ENCODE peak calls at places on chromosome 17, in seven cellular contexts. One of them, this sample, is unnamed.
A peak's percentile ranks its signal among the peaks of the same experiment; 100 is the strongest.

GRCh38 chr17:1298616-1299015 is 19.2 kb downstream of the TRARG1 start:
- DNase-seq in activated CD4-positive, alpha-beta T cell treated with anti-CD3 and anti-CD28 coated beads for 48 hours: peak; percentile 56
- DNase-seq in GM23248: peak; percentile 44
- DNase-seq in LoVo: no peak
- DNase-seq in epithelial cell of esophagus: no peak
- DNase-seq in lower leg skin: no peak
- DNase-seq in memory B cell: no peak
- DNase-seq in this sample: no peak

GRCh38 chr17:1626333-1626732 is 2.3 kb downstream of the SLC43A2 start:
- DNase-seq in activated CD4-positive, alpha-beta T cell treated with anti-CD3 and anti-CD28 coated beads for 48 hours: no peak
- DNase-seq in GM23248: no peak
- DNase-seq in epithelial cell of esophagus: no peak
- DNase-seq in memory B cell: no peak
- DNase-seq in lower leg skin: no peak
- DNase-seq in LoVo: no peak
- DNase-seq in this sample: no peak

GRCh38 chr17:45640141-45640850 is 143.8 kb upstream of the CRHR1 start:
- DNase-seq in activated CD4-positive, alpha-beta T cell treated with anti-CD3 and anti-CD28 coated beads for 48 hours: peak; percentile 80
- DNase-seq in epithelial cell of esophagus: peak; percentile 77
- DNase-seq in LoVo: peak; percentile 62
- DNase-seq in memory B cell: peak; percentile 74
- DNase-seq in GM23248: peak; percentile 78
- DNase-seq in lower leg skin: peak; percentile 38
- DNase-seq in this sample: peak; percentile 52

GRCh38 chr17:72117748-72118587 is 2.9 kb upstream of the SOX9 start:
- DNase-seq in LoVo: no peak
- DNase-seq in GM23248: peak; percentile 58
- DNase-seq in epithelial cell of esophagus: peak; percentile 32
- DNase-seq in memory B cell: no peak
- DNase-seq in lower leg skin: no peak
- DNase-seq in activated CD4-positive, alpha-beta T cell treated with anti-CD3 and anti-CD28 coated beads for 48 hours: peak; percentile 5
- DNase-seq in this sample: no peak

GRCh38 chr17:66446419-66446818 is 144.0 kb downstream of the PRKCA start:
- DNase-seq in GM23248: no peak
- DNase-seq in lower leg skin: no peak
- DNase-seq in epithelial cell of esophagus: no peak
- DNase-seq in memory B cell: no peak
- DNase-seq in activated CD4-positive, alpha-beta T cell treated with anti-CD3 and anti-CD28 coated beads for 48 hours: no peak
- DNase-seq in LoVo: no peak
- DNase-seq in this sample: no peak

GRCh38 chr17:8005951-8006730 is 3.7 kb downstream of the GUCY2D start:
- DNase-seq in memory B cell: no peak
- DNase-seq in lower leg skin: no peak
- DNase-seq in activated CD4-positive, alpha-beta T cell treated with anti-CD3 and anti-CD28 coated beads for 48 hours: no peak
- DNase-seq in GM23248: no peak
- DNase-seq in LoVo: no peak
- DNase-seq in epithelial cell of esophagus: no peak
- DNase-seq in this sample: no peak

GRCh38 chr17:20995164-20995872 is 47.5 kb downstream of the USP22 start:
- DNase-seq in lower leg skin: no peak
- DNase-seq in GM23248: no peak
- DNase-seq in LoVo: no peak
- DNase-seq in memory B cell: no peak
- DNase-seq in activated CD4-positive, alpha-beta T cell treated with anti-CD3 and anti-CD28 coated beads for 48 hours: no peak
- DNase-seq in epithelial cell of esophagus: no peak
- DNase-seq in this sample: no peak

GRCh38 chr17:79651266-79651665 is 40.4 kb upstream of the RBFOX3 start:
- DNase-seq in epithelial cell of esophagus: no peak
- DNase-seq in lower leg skin: no peak
- DNase-seq in memory B cell: no peak
- DNase-seq in LoVo: no peak
- DNase-seq in GM23248: no peak
- DNase-seq in activated CD4-positive, alpha-beta T cell treated with anti-CD3 and anti-CD28 coated beads for 48 hours: no peak
- DNase-seq in this sample: peak; percentile 0

GRCh38 chr17:64635647-64636305 is 26.3 kb downstream of the SMURF2 start:
- DNase-seq in lower leg skin: no peak
- DNase-seq in LoVo: no peak
- DNase-seq in memory B cell: no peak
- DNase-seq in GM23248: peak; percentile 87
- DNase-seq in activated CD4-positive, alpha-beta T cell treated with anti-CD3 and anti-CD28 coated beads for 48 hours: peak; percentile 21
- DNase-seq in epithelial cell of esophagus: peak; percentile 40
- DNase-seq in this sample: no peak

GRCh38 chr17:9818760-9819159 is 3.1 kb downstream of the GSG1L2 start:
- DNase-seq in epithelial cell of esophagus: peak; percentile 45
- DNase-seq in GM23248: no peak
- DNase-seq in lower leg skin: no peak
- DNase-seq in activated CD4-positive, alpha-beta T cell treated with anti-CD3 and anti-CD28 coated beads for 48 hours: no peak
- DNase-seq in LoVo: no peak
- DNase-seq in memory B cell: no peak
- DNase-seq in this sample: no peak

GRCh38 chr17:78148286-78149016 is 2.3 kb downstream of the C17orf99 start:
- DNase-seq in lower leg skin: no peak
- DNase-seq in activated CD4-positive, alpha-beta T cell treated with anti-CD3 and anti-CD28 coated beads for 48 hours: no peak
- DNase-seq in memory B cell: no peak
- DNase-seq in epithelial cell of esophagus: no peak
- DNase-seq in GM23248: no peak
- DNase-seq in LoVo: no peak
- DNase-seq in this sample: no peak

GRCh38 chr17:43790311-43790940 is 10.2 kb downstream of the CFAP97D1 start:
- DNase-seq in GM23248: peak; percentile 25
- DNase-seq in activated CD4-positive, alpha-beta T cell treated with anti-CD3 and anti-CD28 coated beads for 48 hours: no peak
- DNase-seq in lower leg skin: no peak
- DNase-seq in memory B cell: no peak
- DNase-seq in LoVo: no peak
- DNase-seq in epithelial cell of esophagus: peak; percentile 69
- DNase-seq in this sample: peak; percentile 39

This sample was measured in prostate gland.